ENCODE peak calls at places on chromosomes 13 and 19, in seven cellular contexts. L is CMK, Y is heart right ventricle, R is breast epithelium, U is AG09319, S is RCC 7860, D is choroid plexus epithelial cell. O is an unnamed sample.
A peak's percentile ranks its signal among the peaks of the same experiment; 100 is the strongest.

GRCh38 chr19:17996826-17997316 is 11.1 kb upstream of the ARRDC2 start:
- DNase-seq in S (peak; percentile 77), U (no peak), R (peak; percentile 80), Y (peak; percentile 83), D (peak; percentile 76), L (peak; percentile 57), O (peak; percentile 71)

GRCh38 chr13:42788601-42789000 is 7.2 kb downstream of the FAM216B start:
- DNase-seq in D (no peak), R (no peak), L (no peak), Y (no peak), U (no peak), S (no peak), O (no peak)

GRCh38 chr19:11142528-11143171 is 12.9 kb downstream of the SPC24 start:
- DNase-seq in S (peak; percentile 94), L (peak; percentile 37), U (peak; percentile 90), Y (peak; percentile 92), D (peak; percentile 97), R (peak; percentile 95), O (no peak)

GRCh38 chr13:91313103-91313502 is 34.4 kb upstream of the MIR17HG start:
- DNase-seq in S (no peak), U (no peak), L (peak; percentile 24), D (peak; percentile 36), Y (no peak), R (no peak), O (peak; percentile 3)

GRCh38 chr13:114099918-114100445 is 32.4 kb downstream of the RASA3 start:
- DNase-seq in Y (no peak), S (no peak), D (peak; percentile 41), U (no peak), R (no peak), L (no peak), O (no peak)

GRCh38 chr19:33052352-33052972 is 12.2 kb downstream of the RHPN2 start:
- DNase-seq in Y (no peak), L (no peak), U (no peak), S (no peak), D (peak; percentile 63), R (no peak), O (peak; percentile 16)

GRCh38 chr19:2609389-2610116 is 92.9 kb downstream of the GNG7 start:
- DNase-seq in Y (no peak), R (no peak), L (no peak), S (no peak), U (no peak), D (no peak), O (peak; percentile 43)

GRCh38 chr13:73223372-73223781 is 164.6 kb downstream of the KLF5 start:
- DNase-seq in D (no peak), S (no peak), L (no peak), U (no peak), Y (no peak), R (no peak), O (peak; percentile 93)

GRCh38 chr19:34962945-34963530 is 991 bp downstream of the ZNF792 start:
- DNase-seq in R (no peak), S (no peak), Y (no peak), D (peak; percentile 34), U (no peak), L (peak; percentile 54), O (no peak)

GRCh38 chr13:111216166-111216960 is 101.3 kb downstream of the ARHGEF7 start:
- DNase-seq in R (no peak), Y (peak; percentile 43), D (peak; percentile 47), S (no peak), L (no peak), U (no peak), O (peak; percentile 22)

GRCh38 chr19:31312004-31312403 is 37.2 kb downstream of the TSHZ3 start:
- DNase-seq in L (no peak), S (peak; percentile 57), Y (peak; percentile 34), R (no peak), D (peak; percentile 95), U (peak; percentile 50), O (peak; percentile 94)

GRCh38 chr13:105817011-105817410 is 718.5 kb downstream of the EFNB2 start:
- DNase-seq in D (no peak), R (no peak), L (no peak), Y (no peak), U (no peak), S (no peak), O (no peak)

GRCh38 chr19:18626906-18627305 is 9.9 kb upstream of the KLHL26 start:
- DNase-seq in R (no peak), S (no peak), L (no peak), Y (no peak), D (peak; percentile 60), U (no peak), O (no peak)

GRCh38 chr13:27229642-27230041 is 21.7 kb upstream of the RPL21 start:
- DNase-seq in L (no peak), R (no peak), Y (no peak), U (no peak), S (no peak), D (no peak), O (no peak)

GRCh38 chr19:29385191-29385795 is 140.5 kb upstream of the VSTM2B start:
- DNase-seq in L (no peak), R (no peak), S (no peak), U (no peak), Y (no peak), D (no peak), O (no peak)

GRCh38 chr19:45187421-45188100 is 9.0 kb downstream of the BLOC1S3 start:
- DNase-seq in Y (no peak), U (no peak), D (peak; percentile 19), L (no peak), R (no peak), S (no peak), O (no peak)

GRCh38 chr13:39530996-39531395 is 72.0 kb downstream of the LHFPL6 start:
- DNase-seq in L (no peak), Y (no peak), R (no peak), D (no peak), U (no peak), S (no peak), O (no peak)